ENCODE peak calls at places on chromosomes 2 and 18, in eight cellular contexts. K is astrocyte of the spinal cord; O is stimulated activated CD8-positive, alpha-beta memory T cell treated with anti-CD3 and anti-CD28 coated beads, Interleukin-2, amount 100 ng/mL, for 1 hour; F is RCC 7860; J is NCI-H69; E is fibroblast of lung; D is brain pericyte; X is activated T-helper 1 cell treated with Interleukin-2 at 50 U/mL for 16 hours. L is an unnamed sample.

GRCh38 chr2:112493858-112494648 is 12.1 kb downstream of the TTL start:
- DNase-seq in F (peak), O (no peak), D (no peak), E (peak), X (no peak), K (peak), J (no peak), L (no peak)

GRCh38 chr18:12376034-12376717 is 851 bp downstream of the AFG3L2 start:
- DNase-seq in F (no peak), J (peak), O (no peak), K (no peak), X (peak), D (no peak), E (no peak), L (no peak)

GRCh38 chr2:109311771-109312170 is 182.8 kb downstream of the SH3RF3 start:
- DNase-seq in E (no peak), X (no peak), J (no peak), O (no peak), D (no peak), F (no peak), K (no peak), L (no peak)

GRCh38 chr2:241390301-241391206 is 34.5 kb downstream of the FARP2 start:
- DNase-seq in X (no peak), J (no peak), F (no peak), D (no peak), O (no peak), E (no peak), K (no peak), L (no peak)

GRCh38 chr2:140589273-140589672 is 1541.5 kb downstream of the LRP1B start:
- DNase-seq in D (no peak), J (peak), X (no peak), O (no peak), E (peak), K (no peak), F (no peak), L (no peak)

GRCh38 chr2:74552914-74553811 is 579 bp downstream of the LOXL3 start:
- DNase-seq in J (no peak), K (no peak), D (no peak), X (no peak), O (no peak), E (no peak), F (no peak), L (no peak)

GRCh38 chr2:65326276-65326675 is 98.6 kb downstream of the ACTR2 start:
- DNase-seq in O (no peak), D (no peak), F (no peak), X (no peak), E (no peak), J (peak), K (no peak), L (no peak)

GRCh38 chr2:151159109-151159690 is 102.5 kb downstream of the RBM43 start:
- DNase-seq in D (no peak), E (peak), K (no peak), F (no peak), X (no peak), O (no peak), J (no peak), L (no peak)

GRCh38 chr2:218501665-218502064 is 66.5 kb downstream of the USP37 start:
- DNase-seq in E (peak), X (no peak), O (no peak), F (no peak), D (no peak), J (no peak), K (peak), L (no peak)

L was measured in T-helper 17 cell.